ENCODE peak calls at places on chromosomes 1 and 21, in four cellular contexts. L is IMR-90, H is K562, F is keratinocyte. W is an unnamed sample.

GRCh38 chr1:45243476-45244343 is 37.3 kb upstream of the ZSWIM5 start:
- DNase-seq in L (no peak), H (no peak), F (no peak), W (no peak)

GRCh38 chr21:45981641-45982255 is at the start of gene COL6A1:
- DNase-seq in L (peak; percentile 66), H (peak; percentile 90), F (no peak), W (peak; percentile 40)

GRCh38 chr1:173453982-173454381 is 23.2 kb upstream of the PRDX6 start:
- DNase-seq in L (peak; percentile 70), H (no peak), F (no peak), W (no peak)

GRCh38 chr1:112263464-112263863 is 132.6 kb upstream of the CTTNBP2NL start:
- DNase-seq in L (peak; percentile 57), H (no peak), F (no peak), W (peak; percentile 55)

GRCh38 chr1:11831945-11832725 is 15.4 kb downstream of the NPPA start:
- DNase-seq in L (no peak), H (no peak), F (no peak), W (no peak)

GRCh38 chr1:228487336-228488106 is at the start of gene RNF187:
- DNase-seq in L (peak; percentile 18), H (peak; percentile 95), F (no peak), W (no peak)

GRCh38 chr1:53276902-53277281 is 38.6 kb upstream of the MAGOH start:
- DNase-seq in L (no peak), H (no peak), F (no peak), W (no peak)

GRCh38 chr1:23436520-23437354 is 12.2 kb upstream of the TCEA3 start:
- DNase-seq in L (no peak), H (peak; percentile 100), F (no peak), W (no peak)

GRCh38 chr1:31702836-31703404 is 897 bp downstream of the COL16A1 start:
- DNase-seq in L (peak; percentile 9), H (no peak), F (peak; percentile 50), W (no peak)

GRCh38 chr1:93448292-93448982 is 519 bp downstream of the FNBP1L start:
- DNase-seq in L (no peak), H (peak; percentile 62), F (no peak), W (peak; percentile 36)

GRCh38 chr1:115469703-115470476 is 131.8 kb upstream of the NGF start:
- DNase-seq in L (peak; percentile 55), H (peak; percentile 80), F (peak; percentile 46), W (peak; percentile 21)

GRCh38 chr1:212684076-212684475 is 15.6 kb downstream of the BATF3 start:
- DNase-seq in L (peak; percentile 27), H (no peak), F (no peak), W (no peak)

GRCh38 chr1:68293122-68293521 is 60.8 kb upstream of the WLS start:
- DNase-seq in L (no peak), H (no peak), F (no peak), W (peak; percentile 5)

GRCh38 chr1:185063719-185064118 is 18.4 kb downstream of the RNF2 start:
- DNase-seq in L (no peak), H (no peak), F (no peak), W (no peak)

GRCh38 chr1:154755858-154756730 is 114.0 kb downstream of the KCNN3 start:
- DNase-seq in L (peak; percentile 36), H (no peak), F (no peak), W (no peak)

GRCh38 chr1:31759266-31760023 is 4.7 kb downstream of the ADGRB2 start:
- DNase-seq in L (peak; percentile 32), H (no peak), F (no peak), W (no peak)

GRCh38 chr1:116457944-116458343 is 84.9 kb downstream of the ATP1A1 start:
- DNase-seq in L (no peak), H (no peak), F (no peak), W (no peak)

GRCh38 chr1:232260861-232261260 is 369.1 kb downstream of the SIPA1L2 start:
- DNase-seq in L (no peak), H (no peak), F (no peak), W (no peak)

GRCh38 chr1:119626841-119627240 is 21.2 kb downstream of the ZNF697 start:
- DNase-seq in L (peak; percentile 68), H (no peak), F (no peak), W (peak; percentile 46)

GRCh38 chr1:156895408-156895874 is 1.9 kb downstream of the PEAR1 start:
- DNase-seq in L (peak; percentile 27), H (no peak), F (no peak), W (no peak)
- H3K9me1 ChIP-seq in L (peaks cover 24% of the 10 kb centered on the region), H (no peaks in the 10 kb centered on the region), F (no peaks in the 10 kb centered on the region), W (no peaks in the 10 kb centered on the region)

GRCh38 chr1:81052162-81052561 is 748.6 kb upstream of the ADGRL2 start:
- DNase-seq in L (no peak), H (no peak), F (no peak), W (no peak)

GRCh38 chr1:81044708-81045107 is 756.0 kb upstream of the ADGRL2 start:
- DNase-seq in L (peak; percentile 5), H (no peak), F (no peak), W (no peak)

GRCh38 chr1:81053826-81054225 is 746.9 kb upstream of the ADGRL2 start:
- DNase-seq in L (no peak), H (no peak), F (no peak), W (no peak)

GRCh38 chr1:81050390-81050789 is 750.3 kb upstream of the ADGRL2 start:
- DNase-seq in L (no peak), H (no peak), F (no peak), W (no peak)
- H3K9me1 ChIP-seq in L (no peaks in the 10 kb centered on the region), H (no peaks in the 10 kb centered on the region), F (no peaks in the 10 kb centered on the region), W (no peaks in the 10 kb centered on the region)

GRCh38 chr1:82598816-82599215 is 798.1 kb downstream of the ADGRL2 start:
- DNase-seq in L (no peak), H (no peak), F (no peak), W (no peak)

GRCh38 chr1:82600314-82600713 is 799.6 kb downstream of the ADGRL2 start:
- DNase-seq in L (no peak), H (no peak), F (no peak), W (no peak)

GRCh38 chr1:82597620-82598019 is 796.9 kb downstream of the ADGRL2 start:
- DNase-seq in L (no peak), H (no peak), F (no peak), W (no peak)
- H3K9me1 ChIP-seq in L (no peaks in the 10 kb centered on the region), H (no peaks in the 10 kb centered on the region), F (no peaks in the 10 kb centered on the region), W (no peaks in the 10 kb centered on the region)

DNA sequence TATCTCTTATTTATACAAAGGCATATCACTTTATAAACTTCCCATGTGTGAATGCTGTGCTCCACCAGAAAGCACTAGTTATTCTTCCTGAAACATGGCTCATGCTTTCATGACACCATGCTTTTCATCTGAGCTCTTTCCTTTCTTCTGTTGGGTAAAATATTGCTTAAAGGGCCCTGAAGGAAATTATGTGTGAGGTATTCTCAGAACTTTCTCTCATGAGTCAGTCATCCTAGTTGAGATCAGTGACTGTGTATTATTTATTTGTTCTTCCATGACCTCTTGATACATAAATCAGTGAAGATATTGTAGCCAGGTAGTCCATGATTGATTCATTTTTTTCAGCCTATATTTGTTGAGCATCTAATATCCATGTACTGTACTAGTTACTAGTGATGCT is 54.8 kb downstream of the CYP2J2 start:
- DNase-seq in L (no peak), H (no peak), F (no peak), W (no peak)
- H3K9me1 ChIP-seq in L (no peaks in the 10 kb centered on the region), H (no peaks in the 10 kb centered on the region), F (no peaks in the 10 kb centered on the region), W (no peaks in the 10 kb centered on the region)

DNA sequence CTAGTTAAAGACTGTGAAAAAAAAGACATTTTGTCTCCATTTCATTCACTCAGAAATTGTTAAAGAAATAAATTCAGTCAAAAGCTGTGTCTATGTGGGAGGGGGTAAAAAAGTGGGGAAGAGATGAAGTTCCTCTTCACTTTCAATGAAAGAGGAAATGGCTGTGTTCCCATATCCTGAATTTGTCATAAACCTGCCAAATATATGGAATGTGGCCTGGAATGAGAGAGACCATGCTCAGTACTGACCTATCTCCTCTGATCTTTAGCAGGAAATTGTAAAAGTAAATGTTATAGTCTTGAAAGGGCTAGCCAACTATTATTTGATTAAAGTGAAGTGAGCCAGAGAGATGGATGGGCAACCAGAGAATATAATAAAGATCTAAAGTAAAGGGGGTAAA is 130.2 kb upstream of the C21orf91 start:
- DNase-seq in L (no peak), H (no peak), F (no peak), W (no peak)
- H3K9me1 ChIP-seq in L (no peaks in the 10 kb centered on the region), H (no peaks in the 10 kb centered on the region), F (no peaks in the 10 kb centered on the region), W (no peaks in the 10 kb centered on the region)

GRCh38 chr1:40361637-40362036 is 11.9 kb upstream of the SMAP2 start:
- DNase-seq in L (no peak), H (no peak), F (no peak), W (no peak)
- H3K9me1 ChIP-seq in L (no peaks in the 10 kb centered on the region), H (no peaks in the 10 kb centered on the region), F (no peaks in the 10 kb centered on the region), W (no peaks in the 10 kb centered on the region)

GRCh38 chr1:51790385-51790784 is 88.1 kb downstream of the NRDC start:
- DNase-seq in L (no peak), H (no peak), F (no peak), W (no peak)
- H3K9me1 ChIP-seq in L (peaks cover 6% of the 10 kb centered on the region), H (no peaks in the 10 kb centered on the region), F (no peaks in the 10 kb centered on the region), W (no peaks in the 10 kb centered on the region)

GRCh38 chr1:14363707-14364413 is 234.6 kb upstream of the KAZN start:
- DNase-seq in L (no peak), H (no peak), F (no peak), W (no peak)

GRCh38 chr1:14365226-14365994 is 233.1 kb upstream of the KAZN start:
- DNase-seq in L (no peak), H (no peak), F (no peak), W (no peak)

GRCh38 chr1:14366361-14367018 is 232.0 kb upstream of the KAZN start:
- DNase-seq in L (no peak), H (no peak), F (no peak), W (no peak)

GRCh38 chr1:14363191-14363590 is 235.3 kb upstream of the KAZN start:
- DNase-seq in L (no peak), H (no peak), F (no peak), W (no peak)

DNA sequence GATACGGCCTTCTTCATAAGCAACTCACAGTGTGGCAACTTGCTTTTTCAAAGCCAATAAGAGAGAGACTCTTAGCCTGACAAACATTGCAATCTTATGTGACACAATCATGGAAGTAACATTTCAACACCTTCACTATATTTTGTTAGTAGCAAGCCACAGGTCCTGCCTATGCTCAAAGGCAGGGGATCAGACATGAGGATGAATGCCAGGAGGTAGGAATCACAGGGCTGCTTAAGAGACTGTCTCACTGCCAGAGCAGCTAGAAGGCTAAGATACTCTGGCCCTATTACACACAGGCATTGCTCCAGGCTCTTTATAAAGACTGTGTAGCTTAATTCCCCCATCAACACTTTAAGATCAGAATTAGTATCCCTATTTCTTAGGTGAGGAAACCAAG is 236.2 kb upstream of the KAZN start:
- DNase-seq in L (no peak), H (no peak), F (no peak), W (no peak)
- H3K9me1 ChIP-seq in L (no peaks in the 10 kb centered on the region), H (no peaks in the 10 kb centered on the region), F (no peaks in the 10 kb centered on the region), W (no peaks in the 10 kb centered on the region)